ENCODE peak calls at places on chromosome 14, in six cellular contexts. One of them, this sample, is unnamed.

GRCh38 chr14:92846162-92846897 is 52.2 kb downstream of the GOLGA5 start:
- DNase-seq in adrenal gland: no peak
- DNase-seq in amniotic stem cell: peak
- DNase-seq in HFF-Myc: peak
- DNase-seq in HTR-8/SVneo: peak
- DNase-seq in stimulated activated CD8-positive, alpha-beta memory T cell treated with anti-CD3 and anti-CD28 coated beads, Interleukin-2, amount 100 ng/mL, for 1 hour: no peak
- DNase-seq in this sample: no peak

GRCh38 chr14:34237098-34237497 is 224.9 kb downstream of the SPTSSA start:
- DNase-seq in HTR-8/SVneo: no peak
- DNase-seq in stimulated activated CD8-positive, alpha-beta memory T cell treated with anti-CD3 and anti-CD28 coated beads, Interleukin-2, amount 100 ng/mL, for 1 hour: no peak
- DNase-seq in HFF-Myc: peak
- DNase-seq in amniotic stem cell: no peak
- DNase-seq in adrenal gland: no peak
- DNase-seq in this sample: no peak

GRCh38 chr14:21263284-21264024 is 5.8 kb downstream of the HNRNPC start:
- DNase-seq in adrenal gland: no peak
- DNase-seq in HTR-8/SVneo: no peak
- DNase-seq in HFF-Myc: no peak
- DNase-seq in stimulated activated CD8-positive, alpha-beta memory T cell treated with anti-CD3 and anti-CD28 coated beads, Interleukin-2, amount 100 ng/mL, for 1 hour: no peak
- DNase-seq in amniotic stem cell: no peak
- DNase-seq in this sample: peak

GRCh38 chr14:21723431-21724045 is 49.9 kb upstream of the OR4E1 start:
- DNase-seq in HFF-Myc: no peak
- DNase-seq in HTR-8/SVneo: peak
- DNase-seq in amniotic stem cell: no peak
- DNase-seq in stimulated activated CD8-positive, alpha-beta memory T cell treated with anti-CD3 and anti-CD28 coated beads, Interleukin-2, amount 100 ng/mL, for 1 hour: peak
- DNase-seq in adrenal gland: no peak
- DNase-seq in this sample: peak

GRCh38 chr14:68951051-68951797 is 27.9 kb downstream of the ACTN1 start:
- DNase-seq in stimulated activated CD8-positive, alpha-beta memory T cell treated with anti-CD3 and anti-CD28 coated beads, Interleukin-2, amount 100 ng/mL, for 1 hour: no peak
- DNase-seq in HFF-Myc: peak
- DNase-seq in amniotic stem cell: peak
- DNase-seq in adrenal gland: peak
- DNase-seq in HTR-8/SVneo: peak
- DNase-seq in this sample: no peak

GRCh38 chr14:63759454-63759853 is 31.6 kb upstream of the SGPP1 start:
- DNase-seq in HTR-8/SVneo: no peak
- DNase-seq in amniotic stem cell: no peak
- DNase-seq in stimulated activated CD8-positive, alpha-beta memory T cell treated with anti-CD3 and anti-CD28 coated beads, Interleukin-2, amount 100 ng/mL, for 1 hour: no peak
- DNase-seq in HFF-Myc: no peak
- DNase-seq in adrenal gland: no peak
- DNase-seq in this sample: peak

GRCh38 chr14:74611672-74612345 is at the start of gene LTBP2:
- DNase-seq in HTR-8/SVneo: no peak
- DNase-seq in stimulated activated CD8-positive, alpha-beta memory T cell treated with anti-CD3 and anti-CD28 coated beads, Interleukin-2, amount 100 ng/mL, for 1 hour: no peak
- DNase-seq in amniotic stem cell: no peak
- DNase-seq in HFF-Myc: no peak
- DNase-seq in adrenal gland: no peak
- DNase-seq in this sample: no peak

GRCh38 chr14:90624228-90624627 is 192.0 kb downstream of the TTC7B start:
- DNase-seq in HTR-8/SVneo: peak
- DNase-seq in amniotic stem cell: no peak
- DNase-seq in stimulated activated CD8-positive, alpha-beta memory T cell treated with anti-CD3 and anti-CD28 coated beads, Interleukin-2, amount 100 ng/mL, for 1 hour: no peak
- DNase-seq in HFF-Myc: no peak
- DNase-seq in adrenal gland: peak
- DNase-seq in this sample: no peak

GRCh38 chr14:72604133-72604532 is 289.8 kb downstream of the DPF3 start:
- DNase-seq in stimulated activated CD8-positive, alpha-beta memory T cell treated with anti-CD3 and anti-CD28 coated beads, Interleukin-2, amount 100 ng/mL, for 1 hour: no peak
- DNase-seq in adrenal gland: no peak
- DNase-seq in amniotic stem cell: no peak
- DNase-seq in HTR-8/SVneo: no peak
- DNase-seq in HFF-Myc: no peak
- DNase-seq in this sample: no peak

This sample was measured in MM.1S.